ENCODE peak calls at places on chromosomes 4 and X, in five cellular contexts. T, G, K, F and O are unnamed samples.

GRCh38 chr4:80307183-80307735 is 28.3 kb upstream of the CFAP299 start:
- DNase-seq in T (no peak), K (no peak), G (peak), F (no peak), O (no peak)

GRCh38 chr4:93827272-93827947 is 1.1 kb upstream of the ATOH1 start:
- DNase-seq in T (no peak), G (no peak), F (peak), K (no peak), O (peak)

GRCh38 chr4:164169591-164169990 is 584.3 kb upstream of the SMIM31 start:
- DNase-seq in G (no peak), T (no peak), F (no peak), K (no peak), O (no peak)

GRCh38 chrX:107823456-107823855 is 2.2 kb upstream of the MID2 start:
- DNase-seq in G (peak), K (no peak), T (no peak), F (no peak), O (no peak)

GRCh38 chrX:30733852-30734660 is 80.8 kb downstream of the GK start:
- DNase-seq in T (no peak), G (no peak), K (no peak), F (no peak), O (no peak)

GRCh38 chr4:88219099-88219498 is 60.7 kb upstream of the ABCG2 start:
- DNase-seq in T (peak), G (peak), F (peak), K (peak), O (no peak)

GRCh38 chr4:121690001-121690400 is 6.8 kb downstream of the ANXA5 start:
- DNase-seq in K (no peak), F (no peak), G (peak), T (no peak), O (no peak)

GRCh38 chr4:151486166-151486565 is 77.2 kb downstream of the FHIP1A start:
- DNase-seq in F (no peak), K (no peak), T (no peak), G (no peak), O (no peak)

GRCh38 chr4:78552398-78553396 is 1.1 kb downstream of the ANXA3 start:
- DNase-seq in F (no peak), G (peak), T (peak), K (peak), O (peak)

GRCh38 chr4:7894677-7895181 is 44.9 kb downstream of the AFAP1 start:
- DNase-seq in K (no peak), T (no peak), G (no peak), F (no peak), O (no peak)

GRCh38 chr4:27881705-27882104 is 1021.1 kb downstream of the STIM2 start:
- DNase-seq in T (no peak), G (no peak), K (no peak), F (no peak), O (no peak)

GRCh38 chr4:159201168-159201567 is 98.3 kb downstream of the RAPGEF2 start:
- DNase-seq in G (peak), F (no peak), T (no peak), K (no peak), O (no peak)

GRCh38 chrX:50827996-50828395 is 14.0 kb upstream of the SHROOM4 start:
- DNase-seq in K (no peak), T (no peak), F (no peak), G (peak), O (no peak)

GRCh38 chr4:146058531-146058930 is 117.0 kb upstream of the LSM6 start:
- DNase-seq in T (no peak), G (no peak), F (no peak), K (no peak), O (no peak)

GRCh38 chr4:105625214-105625613 is 72.8 kb downstream of the ARHGEF38 start:
- DNase-seq in G (no peak), K (no peak), F (no peak), T (no peak), O (no peak)

GRCh38 chrX:21972046-21972445 is 31.5 kb downstream of the SMS start:
- DNase-seq in T (no peak), K (no peak), G (no peak), F (no peak), O (no peak)

GRCh38 chrX:153333271-153333670 is 682 bp upstream of the ZNF275 start:
- DNase-seq in K (no peak), T (no peak), F (no peak), G (no peak), O (no peak)

GRCh38 chr4:25873632-25874129 is 10.9 kb upstream of the SEL1L3 start:
- DNase-seq in G (no peak), F (no peak), K (no peak), T (no peak), O (no peak)

GRCh38 chrX:20517565-20517964 is 250.9 kb upstream of the RPS6KA3 start:
- DNase-seq in G (no peak), K (no peak), T (no peak), F (no peak), O (no peak)

GRCh38 chr4:4852591-4853362 is 6.7 kb upstream of the MSX1 start:
- DNase-seq in T (no peak), G (peak), K (no peak), F (peak), O (peak)

GRCh38 chr4:83320548-83320947 is 14.1 kb downstream of the HPSE start:
- DNase-seq in K (no peak), G (peak), F (no peak), T (no peak), O (no peak)

GRCh38 chr4:156762851-156763250 is 208.7 kb downstream of the PDGFC start:
- DNase-seq in T (no peak), G (no peak), K (no peak), F (no peak), O (no peak)

GRCh38 chr4:38461342-38461741 is 202.7 kb upstream of the KLF3 start:
- DNase-seq in T (no peak), K (no peak), G (no peak), F (no peak), O (no peak)

GRCh38 chr4:174764105-174764729 is 64.8 kb downstream of the GLRA3 start:
- DNase-seq in F (peak), K (peak), T (peak), G (peak), O (no peak)

GRCh38 chrX:110086162-110086915 is 83.4 kb downstream of the TMEM164 start:
- DNase-seq in K (peak), G (peak), T (no peak), F (no peak), O (no peak)

GRCh38 chr4:139913995-139914394 is 240.0 kb downstream of the MAML3 start:
- DNase-seq in K (no peak), F (no peak), T (no peak), G (no peak), O (no peak)

GRCh38 chrX:55907968-55908607 is 190.5 kb downstream of the RRAGB start:
- DNase-seq in G (peak), T (no peak), F (peak), K (no peak), O (peak)

GRCh38 chr4:55184600-55185523 is 59.5 kb upstream of the KDR start:
- DNase-seq in F (peak), T (no peak), K (peak), G (no peak), O (peak)

GRCh38 chrX:122269243-122269781 is 914.8 kb upstream of the GRIA3 start:
- DNase-seq in T (no peak), G (no peak), F (no peak), K (no peak), O (no peak)

GRCh38 chrX:74119016-74119910 is 184.7 kb upstream of the ZCCHC13 start:
- DNase-seq in T (peak), K (no peak), G (peak), F (no peak), O (no peak)

GRCh38 chrX:71144651-71145050 is at the start of gene NLGN3:
- DNase-seq in F (no peak), T (no peak), K (no peak), G (no peak), O (peak)

GRCh38 chr4:149199594-149199993 is 616.0 kb downstream of the IQCM start:
- DNase-seq in G (no peak), T (no peak), F (no peak), K (no peak), O (no peak)

GRCh38 chr4:130648570-130648969 is 1552.6 kb downstream of the C4orf33 start:
- DNase-seq in K (peak), T (no peak), F (no peak), G (no peak), O (no peak)

GRCh38 chr4:98092833-98093439 is 50.3 kb downstream of the STPG2 start:
- DNase-seq in T (no peak), K (peak), G (peak), F (no peak), O (no peak)

DNA sequence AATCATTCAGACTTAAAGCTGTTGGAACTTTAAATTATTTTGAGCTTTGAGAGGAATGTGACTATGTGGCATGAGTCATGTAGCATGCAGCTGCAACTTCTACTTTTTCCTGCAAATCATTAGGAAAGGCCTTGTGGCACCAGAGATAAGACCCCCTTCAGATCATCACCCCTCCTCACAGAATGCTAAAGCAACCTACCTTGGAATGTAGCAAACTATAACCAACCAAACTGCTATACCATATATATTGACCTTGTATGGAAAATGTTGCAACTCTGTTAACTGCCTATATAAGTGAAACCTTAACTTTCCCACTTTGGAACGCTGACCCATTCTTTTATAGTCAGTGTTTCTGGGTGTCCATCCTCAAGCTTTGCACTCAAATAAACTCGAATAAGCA is 32.0 kb downstream of the ATXN3L start:
- DNase-seq in T (no peak), F (peak), K (no peak), G (peak), O (no peak)
- TF ChIP-seq JUN in T (no peak), F (no peak), K (no peak), G (peak), O (no peak)

GRCh38 chr4:13656569-13656988 is 29.1 kb upstream of the BOD1L1 start:
- DNase-seq in F (peak), G (peak), K (peak), T (peak), O (peak)
- TF ChIP-seq JUN in F (no peak), G (no peak), K (no peak), T (no peak), O (no peak)

DNA sequence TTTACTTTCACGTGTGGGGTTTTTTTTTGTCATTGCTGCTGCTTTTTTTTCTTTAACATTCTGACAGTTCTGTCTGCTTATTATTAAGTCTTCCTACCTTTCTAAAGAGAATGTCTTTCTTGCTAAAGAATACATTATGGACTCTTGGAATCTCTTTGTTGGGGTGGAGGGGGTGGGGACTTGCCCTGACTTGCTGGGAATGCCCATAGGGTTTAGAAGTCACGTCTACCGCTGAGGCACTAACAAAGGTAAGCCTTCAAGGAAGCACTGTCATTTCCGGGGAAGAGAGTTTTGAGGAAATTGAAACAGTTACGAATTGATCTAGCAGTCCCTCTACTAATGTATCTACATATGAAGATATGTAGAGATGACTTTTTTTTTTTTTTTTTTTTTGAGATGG is 19.4 kb downstream of the CD99 start:
- DNase-seq in G (no peak), K (no peak), T (peak), F (no peak), O (no peak)
- TF ChIP-seq JUN in G (no peak), K (no peak), T (no peak), F (no peak), O (no peak)

DNA sequence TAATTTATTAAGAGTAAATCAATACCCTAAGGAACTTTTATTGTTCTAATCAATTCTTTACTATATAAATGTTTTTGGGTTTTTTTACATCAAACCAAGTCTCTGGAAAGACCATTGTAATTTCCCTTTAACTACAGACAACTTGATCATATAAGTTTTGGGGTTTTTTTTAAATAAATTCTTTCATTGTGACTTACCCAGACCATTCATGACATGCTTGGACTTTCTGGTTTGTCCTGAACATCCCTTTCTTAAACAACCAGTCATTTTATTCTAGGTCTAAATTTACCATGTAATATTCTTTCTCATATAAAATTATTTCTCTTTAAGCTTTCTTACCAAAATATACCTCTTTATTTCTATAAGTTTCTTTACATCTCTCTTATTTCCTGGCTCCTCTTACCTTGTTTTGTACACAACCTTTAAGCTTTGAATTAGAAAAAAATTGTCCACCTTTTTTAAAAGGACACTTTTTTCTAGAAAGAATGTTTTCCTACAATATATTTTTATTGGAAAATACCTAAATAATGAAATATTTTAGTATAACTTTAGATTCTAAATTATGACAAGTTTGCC is 8.4 kb downstream of the CNGA1 start:
- DNase-seq in G (no peak), F (no peak), K (no peak), T (no peak), O (no peak)
- TF ChIP-seq JUN in G (no peak), F (no peak), K (no peak), T (no peak), O (no peak)

DNA sequence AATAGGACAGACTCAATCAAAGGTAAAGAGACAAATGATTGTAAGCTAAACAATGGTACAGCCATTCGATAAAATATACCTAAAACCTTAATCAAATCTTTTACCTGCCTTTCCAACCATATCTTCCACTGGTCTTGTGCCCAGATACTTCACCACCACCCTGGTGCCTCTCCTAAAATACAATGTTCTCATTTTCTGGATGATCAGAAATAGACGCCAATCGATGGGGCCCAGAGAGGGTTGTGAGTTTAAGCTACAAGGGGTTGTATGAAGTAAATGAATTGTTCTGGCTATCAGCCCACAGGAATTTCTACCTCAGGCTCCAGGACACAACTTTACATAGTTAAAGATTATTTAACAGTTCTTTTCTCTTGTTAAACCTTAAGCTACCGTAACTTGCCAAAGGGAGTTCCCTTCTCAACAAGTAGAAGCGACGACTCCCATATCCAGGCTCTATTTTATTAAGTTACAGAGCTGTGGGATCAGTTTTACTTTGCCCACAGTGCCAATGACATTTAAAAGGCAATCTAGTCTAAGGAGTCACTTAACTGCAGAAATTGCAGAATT is 99.1 kb downstream of the CHRNA9 start:
- DNase-seq in G (no peak), F (no peak), T (no peak), K (no peak), O (no peak)
- TF ChIP-seq JUN in G (no peak), F (no peak), T (no peak), K (no peak), O (no peak)

GRCh38 chr4:2247128-2248043 is 5.5 kb upstream of the HAUS3 start:
- DNase-seq in G (no peak), T (no peak), F (no peak), K (no peak), O (peak)

GRCh38 chr4:2244947-2245786 is 3.2 kb upstream of the HAUS3 start:
- DNase-seq in K (peak), F (no peak), G (no peak), T (no peak), O (peak)

GRCh38 chr4:2248044-2248780 is 6.3 kb upstream of the HAUS3 start:
- DNase-seq in T (no peak), K (no peak), F (no peak), G (no peak), O (no peak)

GRCh38 chr4:2245787-2246275 is 3.9 kb upstream of the HAUS3 start:
- DNase-seq in T (no peak), G (no peak), F (no peak), K (no peak), O (no peak)

GRCh38 chr4:2246384-2247127 is 4.6 kb upstream of the HAUS3 start:
- DNase-seq in K (no peak), G (no peak), T (no peak), F (no peak), O (no peak)
- TF ChIP-seq JUN in K (no peak), G (no peak), T (no peak), F (no peak), O (no peak)

DNA sequence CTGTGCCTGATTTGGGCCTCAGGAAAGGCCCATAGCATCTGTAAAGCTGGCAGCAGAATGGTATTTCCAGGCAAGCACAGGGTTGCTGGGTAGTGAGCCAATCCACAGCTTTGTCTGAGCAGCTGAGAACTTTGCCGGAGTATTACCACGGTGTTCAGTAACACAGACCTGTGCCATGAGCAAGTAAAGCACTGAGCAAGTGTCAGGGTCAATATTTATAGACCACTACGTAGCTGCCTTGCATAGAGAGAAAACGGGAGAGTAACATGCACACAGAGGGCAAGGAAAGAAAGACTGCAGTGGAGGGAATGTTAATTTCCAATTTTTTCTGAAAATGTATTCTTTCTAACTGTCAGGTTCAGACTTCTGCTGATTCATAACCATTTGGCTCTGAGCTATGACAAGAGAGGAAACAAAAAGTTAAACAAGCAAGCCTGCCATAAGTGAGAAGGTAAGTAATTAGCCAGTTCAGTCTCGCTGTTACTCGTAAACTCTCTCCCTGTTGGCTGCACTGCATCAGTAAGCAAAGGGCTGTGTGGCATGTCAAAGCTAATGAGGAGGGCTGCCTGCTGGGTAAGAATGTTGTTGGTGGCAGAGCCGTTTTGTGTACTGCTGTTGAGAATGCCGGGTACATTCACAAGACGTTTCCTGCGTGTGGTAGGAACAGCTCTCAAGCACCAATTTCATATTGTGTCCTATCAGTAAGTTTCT is 238.1 kb downstream of the BMPR1B start:
- DNase-seq in T (no peak), F (no peak), G (peak), K (no peak), O (peak)
- TF ChIP-seq JUN in T (no peak), F (no peak), G (no peak), K (no peak), O (no peak)

GRCh38 chr4:24433515-24434192 is 150.7 kb downstream of the DHX15 start:
- DNase-seq in F (no peak), T (no peak), K (no peak), G (no peak), O (no peak)
- TF ChIP-seq JUN in F (no peak), T (no peak), K (no peak), G (no peak), O (no peak)

DNA sequence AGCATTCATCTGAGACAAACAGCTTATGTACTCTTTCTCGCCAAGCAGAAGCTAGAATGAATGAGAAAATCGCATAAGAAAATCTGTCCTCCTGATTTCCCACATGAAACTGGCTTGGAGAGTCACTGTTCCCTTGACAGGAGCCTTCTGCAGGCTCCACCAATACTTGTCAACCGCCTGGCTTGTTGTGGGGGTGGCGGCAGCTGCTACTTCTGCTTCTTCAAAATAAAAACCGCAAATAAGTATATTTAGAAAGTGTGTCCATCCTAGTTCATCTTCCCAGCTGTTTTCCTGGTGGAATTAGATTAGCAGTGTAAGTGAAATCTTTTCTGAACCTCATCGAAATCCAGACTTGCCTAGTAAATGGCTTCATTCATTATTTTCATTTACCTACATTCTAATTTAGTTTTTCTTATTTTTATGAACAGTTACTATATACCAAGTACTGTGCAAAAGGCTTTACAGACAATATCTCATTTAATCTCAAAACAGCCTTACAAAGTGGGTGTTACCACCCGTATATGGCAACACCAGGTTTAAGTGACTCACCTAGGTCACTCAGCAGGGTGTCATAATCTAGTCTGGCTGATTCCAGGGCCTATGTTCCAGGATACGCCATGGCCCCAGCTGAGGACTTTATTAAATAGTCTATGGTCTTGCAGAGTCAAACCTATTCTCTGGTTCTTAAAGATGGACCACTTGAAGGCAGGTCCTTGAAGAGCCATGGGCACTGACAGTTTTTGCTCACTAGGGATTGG is 104.6 kb upstream of the IGFBP7 start:
- DNase-seq in T (no peak), F (no peak), K (no peak), G (no peak), O (no peak)
- TF ChIP-seq JUN in T (no peak), F (no peak), K (no peak), G (no peak), O (no peak)